ENCODE peak calls at places on chromosomes 4 and X, in nine cellular contexts. One of them, this sample, is unnamed.

GRCh38 chrX:108070891-108071290 is 20.5 kb downstream of the PSMD10 start:
- ATAC-seq in naive B cell: no peak
- ATAC-seq in stimulated activated naive CD8-positive, alpha-beta T cell treated with anti-CD3 and anti-CD28 coated beads, Interleukin-15, Interleukin-2, amounts not matched to agents 100 U/mL and 50 U/mL, for 24 hours: no peak
- ATAC-seq in activated naive CD4-positive, alpha-beta T cell treated with anti-CD3 and anti-CD28 coated beads, Interleukin-2, amount 50 U/mL, for 72 hours: no peak
- ATAC-seq in activated naive CD8-positive, alpha-beta T cell treated with anti-CD3 and anti-CD28 coated beads, Interleukin-2, amount 50 U/mL, for 24 hours: no peak
- ATAC-seq in aorta: no peak
- ATAC-seq in mucosa of descending colon: no peak
- ATAC-seq in pancreas: no peak
- ATAC-seq in RWPE2: peak; percentile 97
- ATAC-seq in this sample: no peak

GRCh38 chr4:6575503-6576240 is 683 bp downstream of the MAN2B2 start:
- ATAC-seq in activated naive CD8-positive, alpha-beta T cell treated with anti-CD3 and anti-CD28 coated beads, Interleukin-2, amount 50 U/mL, for 24 hours: no peak
- ATAC-seq in activated naive CD4-positive, alpha-beta T cell treated with anti-CD3 and anti-CD28 coated beads, Interleukin-2, amount 50 U/mL, for 72 hours: no peak
- ATAC-seq in pancreas: peak; percentile 8
- ATAC-seq in stimulated activated naive CD8-positive, alpha-beta T cell treated with anti-CD3 and anti-CD28 coated beads, Interleukin-15, Interleukin-2, amounts not matched to agents 100 U/mL and 50 U/mL, for 24 hours: peak; percentile 3
- ATAC-seq in RWPE2: no peak
- ATAC-seq in naive B cell: no peak
- ATAC-seq in aorta: no peak
- ATAC-seq in mucosa of descending colon: peak; percentile 12
- ATAC-seq in this sample: peak; percentile 11

GRCh38 chr4:20313237-20314030 is 61.7 kb downstream of the SLIT2 start:
- ATAC-seq in activated naive CD8-positive, alpha-beta T cell treated with anti-CD3 and anti-CD28 coated beads, Interleukin-2, amount 50 U/mL, for 24 hours: no peak
- ATAC-seq in activated naive CD4-positive, alpha-beta T cell treated with anti-CD3 and anti-CD28 coated beads, Interleukin-2, amount 50 U/mL, for 72 hours: no peak
- ATAC-seq in aorta: no peak
- ATAC-seq in mucosa of descending colon: peak; percentile 39
- ATAC-seq in naive B cell: no peak
- ATAC-seq in stimulated activated naive CD8-positive, alpha-beta T cell treated with anti-CD3 and anti-CD28 coated beads, Interleukin-15, Interleukin-2, amounts not matched to agents 100 U/mL and 50 U/mL, for 24 hours: no peak
- ATAC-seq in RWPE2: no peak
- ATAC-seq in pancreas: no peak
- ATAC-seq in this sample: no peak

GRCh38 chr4:55348436-55348835 is 2.4 kb downstream of the SRD5A3 start:
- ATAC-seq in naive B cell: no peak
- ATAC-seq in activated naive CD4-positive, alpha-beta T cell treated with anti-CD3 and anti-CD28 coated beads, Interleukin-2, amount 50 U/mL, for 72 hours: no peak
- ATAC-seq in pancreas: no peak
- ATAC-seq in mucosa of descending colon: no peak
- ATAC-seq in activated naive CD8-positive, alpha-beta T cell treated with anti-CD3 and anti-CD28 coated beads, Interleukin-2, amount 50 U/mL, for 24 hours: no peak
- ATAC-seq in stimulated activated naive CD8-positive, alpha-beta T cell treated with anti-CD3 and anti-CD28 coated beads, Interleukin-15, Interleukin-2, amounts not matched to agents 100 U/mL and 50 U/mL, for 24 hours: no peak
- ATAC-seq in RWPE2: peak; percentile 42
- ATAC-seq in aorta: no peak
- ATAC-seq in this sample: no peak

GRCh38 chr4:87041142-87041541 is 106.3 kb downstream of the AFF1 start:
- ATAC-seq in mucosa of descending colon: no peak
- ATAC-seq in stimulated activated naive CD8-positive, alpha-beta T cell treated with anti-CD3 and anti-CD28 coated beads, Interleukin-15, Interleukin-2, amounts not matched to agents 100 U/mL and 50 U/mL, for 24 hours: no peak
- ATAC-seq in activated naive CD4-positive, alpha-beta T cell treated with anti-CD3 and anti-CD28 coated beads, Interleukin-2, amount 50 U/mL, for 72 hours: no peak
- ATAC-seq in activated naive CD8-positive, alpha-beta T cell treated with anti-CD3 and anti-CD28 coated beads, Interleukin-2, amount 50 U/mL, for 24 hours: peak; percentile 38
- ATAC-seq in aorta: peak; percentile 26
- ATAC-seq in naive B cell: no peak
- ATAC-seq in RWPE2: no peak
- ATAC-seq in pancreas: no peak
- ATAC-seq in this sample: no peak

GRCh38 chr4:169009281-169010124 is 552 bp downstream of the CBR4 start:
- ATAC-seq in activated naive CD4-positive, alpha-beta T cell treated with anti-CD3 and anti-CD28 coated beads, Interleukin-2, amount 50 U/mL, for 72 hours: peak; percentile 43
- ATAC-seq in activated naive CD8-positive, alpha-beta T cell treated with anti-CD3 and anti-CD28 coated beads, Interleukin-2, amount 50 U/mL, for 24 hours: peak; percentile 51
- ATAC-seq in pancreas: peak; percentile 60
- ATAC-seq in mucosa of descending colon: peak; percentile 71
- ATAC-seq in stimulated activated naive CD8-positive, alpha-beta T cell treated with anti-CD3 and anti-CD28 coated beads, Interleukin-15, Interleukin-2, amounts not matched to agents 100 U/mL and 50 U/mL, for 24 hours: peak; percentile 45
- ATAC-seq in aorta: peak; percentile 72
- ATAC-seq in RWPE2: peak; percentile 42
- ATAC-seq in naive B cell: peak; percentile 46
- ATAC-seq in this sample: peak; percentile 69

GRCh38 chr4:98691588-98691987 is 33.2 kb upstream of the TSPAN5 start:
- ATAC-seq in pancreas: no peak
- ATAC-seq in activated naive CD8-positive, alpha-beta T cell treated with anti-CD3 and anti-CD28 coated beads, Interleukin-2, amount 50 U/mL, for 24 hours: no peak
- ATAC-seq in stimulated activated naive CD8-positive, alpha-beta T cell treated with anti-CD3 and anti-CD28 coated beads, Interleukin-15, Interleukin-2, amounts not matched to agents 100 U/mL and 50 U/mL, for 24 hours: no peak
- ATAC-seq in naive B cell: no peak
- ATAC-seq in RWPE2: no peak
- ATAC-seq in aorta: no peak
- ATAC-seq in activated naive CD4-positive, alpha-beta T cell treated with anti-CD3 and anti-CD28 coated beads, Interleukin-2, amount 50 U/mL, for 72 hours: no peak
- ATAC-seq in mucosa of descending colon: no peak
- ATAC-seq in this sample: no peak

GRCh38 chrX:117987376-117987775 is 129.2 kb downstream of the KLHL13 start:
- ATAC-seq in pancreas: no peak
- ATAC-seq in activated naive CD8-positive, alpha-beta T cell treated with anti-CD3 and anti-CD28 coated beads, Interleukin-2, amount 50 U/mL, for 24 hours: no peak
- ATAC-seq in stimulated activated naive CD8-positive, alpha-beta T cell treated with anti-CD3 and anti-CD28 coated beads, Interleukin-15, Interleukin-2, amounts not matched to agents 100 U/mL and 50 U/mL, for 24 hours: no peak
- ATAC-seq in activated naive CD4-positive, alpha-beta T cell treated with anti-CD3 and anti-CD28 coated beads, Interleukin-2, amount 50 U/mL, for 72 hours: no peak
- ATAC-seq in mucosa of descending colon: no peak
- ATAC-seq in naive B cell: no peak
- ATAC-seq in aorta: no peak
- ATAC-seq in RWPE2: no peak
- ATAC-seq in this sample: no peak

GRCh38 chr4:139764686-139765085 is 99.1 kb downstream of the MGST2 start:
- ATAC-seq in stimulated activated naive CD8-positive, alpha-beta T cell treated with anti-CD3 and anti-CD28 coated beads, Interleukin-15, Interleukin-2, amounts not matched to agents 100 U/mL and 50 U/mL, for 24 hours: no peak
- ATAC-seq in activated naive CD4-positive, alpha-beta T cell treated with anti-CD3 and anti-CD28 coated beads, Interleukin-2, amount 50 U/mL, for 72 hours: no peak
- ATAC-seq in naive B cell: no peak
- ATAC-seq in activated naive CD8-positive, alpha-beta T cell treated with anti-CD3 and anti-CD28 coated beads, Interleukin-2, amount 50 U/mL, for 24 hours: no peak
- ATAC-seq in aorta: no peak
- ATAC-seq in RWPE2: no peak
- ATAC-seq in mucosa of descending colon: no peak
- ATAC-seq in pancreas: no peak
- ATAC-seq in this sample: no peak

GRCh38 chr4:14726441-14727405 is 275.6 kb upstream of the CPEB2 start:
- ATAC-seq in stimulated activated naive CD8-positive, alpha-beta T cell treated with anti-CD3 and anti-CD28 coated beads, Interleukin-15, Interleukin-2, amounts not matched to agents 100 U/mL and 50 U/mL, for 24 hours: no peak
- ATAC-seq in naive B cell: no peak
- ATAC-seq in aorta: no peak
- ATAC-seq in RWPE2: peak; percentile 94
- ATAC-seq in mucosa of descending colon: no peak
- ATAC-seq in pancreas: peak; percentile 88
- ATAC-seq in activated naive CD4-positive, alpha-beta T cell treated with anti-CD3 and anti-CD28 coated beads, Interleukin-2, amount 50 U/mL, for 72 hours: no peak
- ATAC-seq in activated naive CD8-positive, alpha-beta T cell treated with anti-CD3 and anti-CD28 coated beads, Interleukin-2, amount 50 U/mL, for 24 hours: no peak
- ATAC-seq in this sample: no peak

GRCh38 chr4:56082809-56083208 is 134.1 kb downstream of the CEP135 start:
- ATAC-seq in stimulated activated naive CD8-positive, alpha-beta T cell treated with anti-CD3 and anti-CD28 coated beads, Interleukin-15, Interleukin-2, amounts not matched to agents 100 U/mL and 50 U/mL, for 24 hours: no peak
- ATAC-seq in aorta: no peak
- ATAC-seq in RWPE2: no peak
- ATAC-seq in activated naive CD8-positive, alpha-beta T cell treated with anti-CD3 and anti-CD28 coated beads, Interleukin-2, amount 50 U/mL, for 24 hours: no peak
- ATAC-seq in activated naive CD4-positive, alpha-beta T cell treated with anti-CD3 and anti-CD28 coated beads, Interleukin-2, amount 50 U/mL, for 72 hours: no peak
- ATAC-seq in pancreas: no peak
- ATAC-seq in naive B cell: no peak
- ATAC-seq in mucosa of descending colon: no peak
- ATAC-seq in this sample: no peak

GRCh38 chr4:81595798-81596610 is 124.3 kb upstream of the RASGEF1B start:
- ATAC-seq in aorta: no peak
- ATAC-seq in stimulated activated naive CD8-positive, alpha-beta T cell treated with anti-CD3 and anti-CD28 coated beads, Interleukin-15, Interleukin-2, amounts not matched to agents 100 U/mL and 50 U/mL, for 24 hours: peak; percentile 73
- ATAC-seq in pancreas: no peak
- ATAC-seq in naive B cell: no peak
- ATAC-seq in RWPE2: no peak
- ATAC-seq in activated naive CD4-positive, alpha-beta T cell treated with anti-CD3 and anti-CD28 coated beads, Interleukin-2, amount 50 U/mL, for 72 hours: no peak
- ATAC-seq in activated naive CD8-positive, alpha-beta T cell treated with anti-CD3 and anti-CD28 coated beads, Interleukin-2, amount 50 U/mL, for 24 hours: peak; percentile 88
- ATAC-seq in mucosa of descending colon: no peak
- ATAC-seq in this sample: no peak

GRCh38 chr4:185379326-185380295 is 16.1 kb downstream of the LRP2BP start:
- ATAC-seq in mucosa of descending colon: no peak
- ATAC-seq in RWPE2: no peak
- ATAC-seq in activated naive CD4-positive, alpha-beta T cell treated with anti-CD3 and anti-CD28 coated beads, Interleukin-2, amount 50 U/mL, for 72 hours: no peak
- ATAC-seq in activated naive CD8-positive, alpha-beta T cell treated with anti-CD3 and anti-CD28 coated beads, Interleukin-2, amount 50 U/mL, for 24 hours: no peak
- ATAC-seq in naive B cell: no peak
- ATAC-seq in stimulated activated naive CD8-positive, alpha-beta T cell treated with anti-CD3 and anti-CD28 coated beads, Interleukin-15, Interleukin-2, amounts not matched to agents 100 U/mL and 50 U/mL, for 24 hours: no peak
- ATAC-seq in aorta: peak; percentile 26
- ATAC-seq in pancreas: peak; percentile 78
- ATAC-seq in this sample: no peak

GRCh38 chr4:626201-627091 is 1.1 kb downstream of the PDE6B start:
- ATAC-seq in activated naive CD8-positive, alpha-beta T cell treated with anti-CD3 and anti-CD28 coated beads, Interleukin-2, amount 50 U/mL, for 24 hours: no peak
- ATAC-seq in mucosa of descending colon: no peak
- ATAC-seq in naive B cell: no peak
- ATAC-seq in stimulated activated naive CD8-positive, alpha-beta T cell treated with anti-CD3 and anti-CD28 coated beads, Interleukin-15, Interleukin-2, amounts not matched to agents 100 U/mL and 50 U/mL, for 24 hours: no peak
- ATAC-seq in activated naive CD4-positive, alpha-beta T cell treated with anti-CD3 and anti-CD28 coated beads, Interleukin-2, amount 50 U/mL, for 72 hours: no peak
- ATAC-seq in aorta: no peak
- ATAC-seq in RWPE2: no peak
- ATAC-seq in pancreas: no peak
- ATAC-seq in this sample: no peak

GRCh38 chrX:107686792-107687191 is 58.5 kb downstream of the PRPS1 start:
- ATAC-seq in activated naive CD4-positive, alpha-beta T cell treated with anti-CD3 and anti-CD28 coated beads, Interleukin-2, amount 50 U/mL, for 72 hours: no peak
- ATAC-seq in pancreas: no peak
- ATAC-seq in aorta: no peak
- ATAC-seq in stimulated activated naive CD8-positive, alpha-beta T cell treated with anti-CD3 and anti-CD28 coated beads, Interleukin-15, Interleukin-2, amounts not matched to agents 100 U/mL and 50 U/mL, for 24 hours: no peak
- ATAC-seq in RWPE2: no peak
- ATAC-seq in naive B cell: no peak
- ATAC-seq in activated naive CD8-positive, alpha-beta T cell treated with anti-CD3 and anti-CD28 coated beads, Interleukin-2, amount 50 U/mL, for 24 hours: no peak
- ATAC-seq in mucosa of descending colon: no peak
- ATAC-seq in this sample: no peak

GRCh38 chr4:63618883-63619573 is 790.2 kb downstream of the TECRL start:
- ATAC-seq in stimulated activated naive CD8-positive, alpha-beta T cell treated with anti-CD3 and anti-CD28 coated beads, Interleukin-15, Interleukin-2, amounts not matched to agents 100 U/mL and 50 U/mL, for 24 hours: no peak
- ATAC-seq in activated naive CD4-positive, alpha-beta T cell treated with anti-CD3 and anti-CD28 coated beads, Interleukin-2, amount 50 U/mL, for 72 hours: no peak
- ATAC-seq in mucosa of descending colon: no peak
- ATAC-seq in activated naive CD8-positive, alpha-beta T cell treated with anti-CD3 and anti-CD28 coated beads, Interleukin-2, amount 50 U/mL, for 24 hours: no peak
- ATAC-seq in aorta: no peak
- ATAC-seq in naive B cell: no peak
- ATAC-seq in pancreas: no peak
- ATAC-seq in RWPE2: peak; percentile 29
- ATAC-seq in this sample: no peak